ENCODE peak calls at places on chromosomes 7 and 10, in seven cellular contexts. B is NCI-H2029 treated with DMSO at 0.1 percent for 48 hours, J is IMR-90, D is H54, X is NCI-H1105 treated with DMSO at 0.1 percent for 48 hours, G is T-helper 2 cell, S is non-pigmented ciliary epithelial cell. P is an unnamed sample.

GRCh38 chr10:100163704-100164621 is 21.9 kb downstream of the ERLIN1 start:
- DNase-seq in B (no peak), J (peak), D (no peak), X (no peak), G (no peak), S (no peak), P (no peak)

GRCh38 chr10:49552277-49552676 is 13.4 kb upstream of the ERCC6 start:
- DNase-seq in B (no peak), J (peak), D (no peak), X (no peak), G (no peak), S (peak), P (no peak)

GRCh38 chr10:130928306-130928705 is 383.2 kb downstream of the TCERG1L start:
- DNase-seq in B (no peak), J (no peak), D (no peak), X (no peak), G (no peak), S (no peak), P (no peak)

GRCh38 chr10:71888623-71889387 is 37.8 kb upstream of the PSAP start:
- DNase-seq in B (no peak), J (peak), D (peak), X (peak), G (peak), S (peak), P (peak)

GRCh38 chr7:151091003-151091402 is 4.7 kb downstream of the AGAP3 start:
- DNase-seq in B (no peak), J (no peak), D (no peak), X (no peak), G (no peak), S (no peak), P (no peak)

GRCh38 chr10:20415684-20416083 is 481.4 kb downstream of the NEBL start:
- DNase-seq in B (no peak), J (no peak), D (no peak), X (no peak), G (no peak), S (no peak), P (no peak)

GRCh38 chr10:76049581-76050290 is 618.3 kb downstream of the LRMDA start:
- DNase-seq in B (no peak), J (no peak), D (no peak), X (no peak), G (no peak), S (no peak), P (no peak)

GRCh38 chr7:98250789-98251188 is 1.2 kb downstream of the TECPR1 start:
- DNase-seq in B (no peak), J (no peak), D (no peak), X (peak), G (peak), S (no peak), P (no peak)

GRCh38 chr7:13181221-13181620 is 493.8 kb downstream of the ARL4A start:
- DNase-seq in B (peak), J (peak), D (no peak), X (peak), G (no peak), S (no peak), P (no peak)

GRCh38 chr7:16708980-16709379 is 44.6 kb upstream of the TSPAN13 start:
- DNase-seq in B (no peak), J (peak), D (peak), X (no peak), G (no peak), S (peak), P (no peak)

GRCh38 chr7:73828107-73828803 is 2.5 kb upstream of the CLDN4 start:
- DNase-seq in B (peak), J (peak), D (peak), X (no peak), G (no peak), S (no peak), P (no peak)

GRCh38 chr7:120055300-120055699 is 217.7 kb upstream of the KCND2 start:
- DNase-seq in B (no peak), J (peak), D (peak), X (no peak), G (no peak), S (peak), P (no peak)

GRCh38 chr7:142311876-142312275 is 54.0 kb upstream of the PRSS58 start:
- DNase-seq in B (no peak), J (no peak), D (no peak), X (no peak), G (no peak), S (no peak), P (no peak)

GRCh38 chr10:47231414-47231813 is 68.6 kb upstream of the GDF10 start:
- DNase-seq in B (no peak), J (no peak), D (no peak), X (no peak), G (no peak), S (no peak), P (no peak)

GRCh38 chr10:48493083-48493871 is 111.6 kb downstream of the ARHGAP22 start:
- DNase-seq in B (no peak), J (no peak), D (no peak), X (peak), G (no peak), S (no peak), P (peak)